ENCODE peak calls at places on chromosomes 7 and 10, in four cellular contexts. L is GM23338, Y is OCI-LY7, T is GM23248. U is an unnamed sample.

GRCh38 chr10:90197766-90198165 is 496.4 kb downstream of the KIF20B start:
- DNase-seq in L (no peak), Y (no peak), T (peak; percentile 5), U (no peak)

GRCh38 chr10:61990761-61991135 is 89.2 kb downstream of the ARID5B start:
- DNase-seq in L (no peak), Y (no peak), T (peak; percentile 18), U (no peak)

GRCh38 chr10:62021116-62021515 is 119.6 kb downstream of the ARID5B start:
- DNase-seq in L (no peak), Y (no peak), T (no peak), U (no peak)

GRCh38 chr10:32413513-32413912 is 32.4 kb upstream of the CCDC7 start:
- DNase-seq in L (no peak), Y (no peak), T (peak; percentile 95), U (no peak)

GRCh38 chr7:155132431-155132830 is 62.3 kb downstream of the HTR5A start:
- DNase-seq in L (no peak), Y (no peak), T (no peak), U (no peak)

GRCh38 chr7:158121441-158122045 is 466.1 kb downstream of the PTPRN2 start:
- DNase-seq in L (no peak), Y (no peak), T (no peak), U (no peak)

GRCh38 chr10:79127151-79127961 is 58.6 kb downstream of the ZMIZ1 start:
- DNase-seq in L (peak; percentile 57), Y (no peak), T (peak; percentile 92), U (peak; percentile 54)

GRCh38 chr10:68973975-68974374 is 14.6 kb upstream of the KIFBP start:
- DNase-seq in L (no peak), Y (no peak), T (no peak), U (no peak)

GRCh38 chr7:16562456-16563220 is 36.0 kb downstream of the LRRC72 start:
- DNase-seq in L (no peak), Y (no peak), T (no peak), U (no peak)

GRCh38 chr10:279232-279631 is 144.0 kb downstream of the ZMYND11 start:
- DNase-seq in L (no peak), Y (no peak), T (no peak), U (no peak)

GRCh38 chr10:78302989-78303854 is 269.6 kb downstream of the RPS24 start:
- DNase-seq in L (peak; percentile 92), Y (peak; percentile 92), T (peak; percentile 93), U (peak; percentile 97)

GRCh38 chr7:48786951-48787350 is 137.4 kb upstream of the CDC14C start:
- DNase-seq in L (no peak), Y (no peak), T (no peak), U (no peak)

GRCh38 chr7:124152859-124153692 is 120.2 kb upstream of the TMEM229A start:
- DNase-seq in L (peak; percentile 76), Y (peak; percentile 9), T (peak; percentile 24), U (peak; percentile 30)

GRCh38 chr10:72171175-72171630 is 44.6 kb upstream of the ANAPC16 start:
- DNase-seq in L (no peak), Y (no peak), T (peak; percentile 86), U (no peak)

GRCh38 chr7:101173752-101174244 is 6.3 kb downstream of the NAT16 start:
- DNase-seq in L (peak; percentile 91), Y (peak; percentile 78), T (peak; percentile 78), U (peak; percentile 70)

GRCh38 chr7:106959753-106960152 is 84.8 kb upstream of the PRKAR2B start:
- DNase-seq in L (peak; percentile 78), Y (peak; percentile 70), T (no peak), U (peak; percentile 47)

GRCh38 chr10:127937069-127937468 is 30.2 kb downstream of the PTPRE start:
- DNase-seq in L (peak; percentile 18), Y (no peak), T (peak; percentile 35), U (no peak)

DNA sequence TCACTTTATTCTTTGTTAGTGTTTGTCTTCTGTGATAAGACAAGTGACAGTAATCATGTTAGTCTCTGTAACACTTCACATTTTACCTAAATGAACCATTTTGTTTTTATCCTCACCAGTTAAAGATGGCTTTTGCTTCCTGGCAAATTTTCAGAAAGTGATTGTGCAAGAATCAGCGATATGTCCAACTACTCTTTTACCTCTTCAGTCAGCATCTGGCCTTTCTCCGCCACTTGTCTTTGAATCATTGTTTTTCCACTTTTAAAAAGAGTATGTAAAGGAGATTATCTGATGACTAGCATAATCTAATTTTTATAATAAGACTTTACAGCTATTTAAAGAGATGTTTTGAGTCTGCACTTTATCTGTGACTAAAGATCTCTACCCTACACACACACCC is 3.5 kb downstream of the DGKB start:
- DNase-seq in L (no peak), Y (no peak), T (no peak), U (no peak)
- TF ChIP-seq EZH2phosphoT487 in L (no peak), Y (no peak), T (no peak), U (no peak)

DNA sequence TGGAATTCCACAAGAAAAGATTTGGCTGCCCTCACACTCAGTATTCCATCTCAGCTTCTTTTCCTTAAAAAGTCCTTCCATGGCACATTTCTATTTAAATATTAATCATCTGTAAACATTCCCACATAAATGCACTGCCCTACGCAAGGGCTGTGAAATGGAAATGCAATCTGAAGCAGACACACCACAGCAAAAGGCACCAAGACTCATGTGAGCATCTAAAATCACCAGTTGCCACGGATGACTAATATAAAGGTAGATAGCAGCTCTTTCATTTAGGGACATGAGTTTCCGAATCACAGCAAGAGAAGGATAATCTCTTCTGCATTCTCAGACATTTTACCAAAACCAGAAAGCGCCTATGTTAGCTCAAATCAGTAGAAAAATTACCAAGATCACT is 31.6 kb downstream of the COA1 start:
- DNase-seq in L (no peak), Y (no peak), T (no peak), U (no peak)
- TF ChIP-seq EZH2phosphoT487 in L (no peak), Y (no peak), T (no peak), U (no peak)

DNA sequence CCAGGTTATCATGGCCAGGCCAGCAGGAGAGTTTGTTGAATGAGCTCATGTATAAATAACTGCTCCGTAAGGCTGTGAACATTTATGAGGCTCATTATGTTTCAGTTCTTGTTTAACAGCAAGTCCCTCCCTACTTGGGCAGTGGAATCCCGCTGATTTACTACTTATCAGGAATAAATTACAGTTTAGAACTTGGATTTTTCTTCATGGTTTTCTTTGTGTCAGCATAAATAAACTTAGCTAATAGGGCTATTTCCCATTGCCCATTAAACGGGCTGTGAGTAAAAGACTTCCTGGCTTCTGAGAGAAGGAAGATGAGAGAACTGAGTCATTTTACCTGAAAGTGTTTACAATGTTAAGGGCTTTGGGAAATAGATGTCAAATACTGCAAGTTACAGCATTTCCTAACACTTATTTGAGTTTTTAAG is 701.6 kb upstream of the ANKRD30A start:
- DNase-seq in L (no peak), Y (no peak), T (no peak), U (no peak)
- TF ChIP-seq EZH2phosphoT487 in L (no peak), Y (no peak), T (no peak), U (no peak)

GRCh38 chr10:119252051-119252465 is 44.7 kb downstream of the GRK5 start:
- DNase-seq in L (no peak), Y (no peak), T (no peak), U (no peak)

GRCh38 chr10:119253433-119254174 is 46.2 kb downstream of the GRK5 start:
- DNase-seq in L (peak; percentile 25), Y (no peak), T (peak; percentile 97), U (peak; percentile 40)

GRCh38 chr10:119256030-119256429 is 48.7 kb downstream of the GRK5 start:
- DNase-seq in L (no peak), Y (no peak), T (no peak), U (no peak)

GRCh38 chr10:119252470-119253151 is 45.2 kb downstream of the GRK5 start:
- DNase-seq in L (no peak), Y (no peak), T (no peak), U (no peak)

DNA sequence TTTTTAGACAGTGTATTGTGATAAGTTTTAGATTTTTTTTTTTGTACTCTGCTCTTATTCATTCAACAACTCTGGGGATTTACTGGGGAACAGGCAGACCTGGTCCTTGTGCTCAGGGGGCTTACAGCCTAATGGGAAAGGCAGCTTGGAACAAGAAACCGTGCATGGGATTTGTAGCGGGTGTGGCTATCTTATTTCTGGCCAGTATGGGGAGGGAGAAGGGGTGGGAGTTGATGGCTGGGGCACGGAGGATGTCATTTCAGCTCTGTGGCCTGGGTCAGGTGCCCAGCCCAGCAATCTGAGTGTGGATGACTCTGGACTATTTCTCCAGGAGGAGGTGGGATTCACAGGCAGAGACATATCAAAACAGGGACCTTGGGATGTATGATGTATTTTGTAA is 47.0 kb downstream of the GRK5 start:
- DNase-seq in L (no peak), Y (no peak), T (no peak), U (no peak)
- TF ChIP-seq EZH2phosphoT487 in L (no peak), Y (no peak), T (no peak), U (no peak)

GRCh38 chr10:112442063-112442462 is 4.7 kb downstream of the ZDHHC6 start:
- DNase-seq in L (no peak), Y (no peak), T (no peak), U (no peak)

GRCh38 chr10:112446855-112447691 is at the start of the genes VTI1A and ZDHHC6:
- DNase-seq in L (peak; percentile 90), Y (peak; percentile 88), T (peak; percentile 94), U (peak; percentile 91)

GRCh38 chr10:112446055-112446854 is 459 bp downstream of the ZDHHC6 start:
- DNase-seq in L (no peak), Y (peak; percentile 8), T (peak; percentile 70), U (no peak)

DNA sequence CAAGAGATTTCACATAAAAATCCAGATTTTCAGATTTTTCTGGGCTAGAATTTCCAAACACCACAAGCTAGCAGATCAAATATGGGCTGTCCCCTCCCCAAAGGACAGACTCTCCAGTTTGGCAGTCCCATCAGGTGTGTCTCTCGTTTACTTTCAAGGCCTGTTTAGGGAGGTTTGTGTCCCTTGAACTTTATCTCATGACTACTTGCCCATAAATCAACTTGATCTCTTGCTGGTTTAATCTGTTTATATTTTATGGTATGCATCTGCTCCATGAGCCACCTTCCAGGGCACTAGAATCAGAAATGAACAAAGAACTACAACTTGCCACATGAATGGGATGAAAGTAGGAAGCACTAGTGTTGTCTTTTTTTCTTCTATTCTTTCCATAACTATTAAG is 5.2 kb downstream of the ZDHHC6 start:
- DNase-seq in L (no peak), Y (no peak), T (no peak), U (no peak)
- TF ChIP-seq EZH2phosphoT487 in L (no peak), Y (no peak), T (no peak), U (no peak)

GRCh38 chr7:149020483-149020882 is 7.8 kb downstream of the PDIA4 start:
- DNase-seq in L (no peak), Y (no peak), T (no peak), U (no peak)
- TF ChIP-seq EZH2phosphoT487 in L (no peak), Y (no peak), T (no peak), U (no peak)

DNA sequence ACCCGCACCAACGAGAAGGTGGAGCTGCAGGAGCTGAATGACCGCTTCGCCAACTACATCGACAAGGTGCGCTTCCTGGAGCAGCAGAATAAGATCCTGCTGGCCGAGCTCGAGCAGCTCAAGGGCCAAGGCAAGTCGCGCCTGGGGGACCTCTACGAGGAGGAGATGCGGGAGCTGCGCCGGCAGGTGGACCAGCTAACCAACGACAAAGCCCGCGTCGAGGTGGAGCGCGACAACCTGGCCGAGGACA is 1.6 kb downstream of the VIM start:
- DNase-seq in L (peak; percentile 77), Y (no peak), T (no peak), U (peak; percentile 73)
- TF ChIP-seq EZH2phosphoT487 in L (no peak), Y (no peak), T (no peak), U (no peak)

GRCh38 chr7:111362660-111363059 is 199.6 kb downstream of the IMMP2L start:
- DNase-seq in L (no peak), Y (no peak), T (peak; percentile 78), U (peak; percentile 4)
- TF ChIP-seq EZH2phosphoT487 in L (no peak), Y (no peak), T (no peak), U (no peak)